ENCODE peak calls at places on chromosomes 11 and 22, in four cellular contexts. J is BJ, K is GM13977, Z is fibroblast of lung. A is an unnamed sample.

GRCh38 chr11:129658558-129658882 is 157.1 kb upstream of the TMEM45B start:
- DNase-seq in Z (no peak), J (no peak), K (no peak), A (no peak)

GRCh38 chr11:12223771-12224536 is 113.6 kb downstream of the MICAL2 start:
- DNase-seq in Z (peak), K (no peak), J (no peak), A (no peak)

GRCh38 chr11:84384637-84385227 is 1098.6 kb upstream of the CCDC90B start:
- DNase-seq in Z (peak), K (peak), J (no peak), A (peak)

GRCh38 chr11:70048279-70049024 is 29.7 kb upstream of the ANO1 start:
- DNase-seq in K (no peak), Z (no peak), J (no peak), A (no peak)

GRCh38 chr11:128900468-128900867 is 9.3 kb downstream of the KCNJ5 start:
- DNase-seq in Z (no peak), K (no peak), J (no peak), A (no peak)

GRCh38 chr11:45017329-45017728 is 66.6 kb upstream of the TP53I11 start:
- DNase-seq in K (no peak), J (no peak), Z (no peak), A (no peak)

GRCh38 chr11:22491826-22492225 is 133.8 kb downstream of the FANCF start:
- DNase-seq in Z (no peak), K (no peak), J (peak), A (no peak)

GRCh38 chr11:90349741-90350140 is 126.9 kb upstream of the CHORDC1 start:
- DNase-seq in Z (no peak), K (no peak), J (no peak), A (no peak)

GRCh38 chr11:130815074-130815802 is 101.0 kb downstream of the SNX19 start:
- DNase-seq in Z (no peak), K (no peak), J (no peak), A (no peak)

GRCh38 chr11:124233376-124233775 is 7.5 kb upstream of the OR8G1 start:
- DNase-seq in K (no peak), J (no peak), Z (peak), A (no peak)

GRCh38 chr11:44607324-44607962 is 42.0 kb downstream of the CD82 start:
- DNase-seq in K (no peak), J (no peak), Z (peak), A (peak)

GRCh38 chr11:107928767-107929507 is 689 bp downstream of the RAB39A start:
- DNase-seq in J (no peak), K (peak), Z (no peak), A (peak)

GRCh38 chr22:34976886-34977285 is 89.1 kb upstream of the ISX start:
- DNase-seq in J (no peak), Z (no peak), K (no peak), A (no peak)

GRCh38 chr11:30049214-30049613 is 32.4 kb upstream of the KCNA4 start:
- DNase-seq in Z (no peak), K (no peak), J (no peak), A (no peak)

GRCh38 chr11:78902771-78903507 is 328.3 kb upstream of the NARS2 start:
- DNase-seq in Z (no peak), J (no peak), K (no peak), A (no peak)

GRCh38 chr11:3984896-3985295 is 109.7 kb upstream of the RRM1 start:
- DNase-seq in Z (peak), K (no peak), J (no peak), A (peak)

GRCh38 chr11:74611369-74611861 is 19.0 kb downstream of the POLD3 start:
- DNase-seq in Z (peak), K (peak), J (peak), A (no peak)

GRCh38 chr11:23767576-23767975 is 729.3 kb upstream of the LUZP2 start:
- DNase-seq in Z (no peak), J (no peak), K (no peak), A (no peak)

GRCh38 chr11:2097356-2097997 is 41.7 kb downstream of the IGF2 start:
- DNase-seq in K (no peak), J (peak), Z (peak), A (no peak)

GRCh38 chr22:37075822-37076433 is 24.4 kb downstream of the KCTD17 start:
- DNase-seq in J (no peak), Z (no peak), K (no peak), A (no peak)

GRCh38 chr22:21055880-21056319 is 10.2 kb downstream of the LRRC74B start:
- DNase-seq in Z (no peak), J (no peak), K (no peak), A (no peak)

GRCh38 chr11:132158091-132158490 is 787.7 kb downstream of the NTM start:
- DNase-seq in J (no peak), K (no peak), Z (peak), A (peak)

GRCh38 chr11:60970369-60970774 is 1.1 kb upstream of the CD6 start:
- DNase-seq in Z (peak), K (peak), J (no peak), A (peak)

GRCh38 chr11:75420224-75421034 is 12.6 kb downstream of the KLHL35 start:
- DNase-seq in J (no peak), K (no peak), Z (no peak), A (no peak)

GRCh38 chr11:33747969-33748368 is 11.7 kb upstream of the CD59 start:
- DNase-seq in K (no peak), Z (peak), J (no peak), A (no peak)

DNA sequence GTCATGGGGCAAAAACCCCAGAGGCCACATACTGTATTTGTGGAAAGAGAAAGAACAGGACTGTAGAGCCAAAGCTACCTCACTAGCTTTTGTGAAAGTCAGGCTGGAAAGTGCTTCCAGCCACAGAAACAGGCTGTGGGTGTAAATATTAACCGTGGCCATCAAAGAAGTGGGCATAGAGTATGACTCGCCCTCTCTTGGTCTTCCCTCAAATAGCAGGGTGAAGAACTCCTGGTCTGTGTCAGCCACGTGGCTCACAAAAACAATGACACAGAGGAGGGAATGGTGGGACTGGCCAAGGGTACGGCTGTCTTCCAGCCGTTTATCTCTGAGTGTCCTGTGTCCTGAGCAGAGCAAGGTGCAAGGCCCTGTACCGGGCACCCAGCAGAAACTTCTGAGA is 37.6 kb upstream of the UBASH3B start:
- DNase-seq in K (no peak), Z (no peak), J (no peak), A (no peak)
- TF ChIP-seq CTCF in K (no peak), Z (no peak), J (no peak), A (no peak)

DNA sequence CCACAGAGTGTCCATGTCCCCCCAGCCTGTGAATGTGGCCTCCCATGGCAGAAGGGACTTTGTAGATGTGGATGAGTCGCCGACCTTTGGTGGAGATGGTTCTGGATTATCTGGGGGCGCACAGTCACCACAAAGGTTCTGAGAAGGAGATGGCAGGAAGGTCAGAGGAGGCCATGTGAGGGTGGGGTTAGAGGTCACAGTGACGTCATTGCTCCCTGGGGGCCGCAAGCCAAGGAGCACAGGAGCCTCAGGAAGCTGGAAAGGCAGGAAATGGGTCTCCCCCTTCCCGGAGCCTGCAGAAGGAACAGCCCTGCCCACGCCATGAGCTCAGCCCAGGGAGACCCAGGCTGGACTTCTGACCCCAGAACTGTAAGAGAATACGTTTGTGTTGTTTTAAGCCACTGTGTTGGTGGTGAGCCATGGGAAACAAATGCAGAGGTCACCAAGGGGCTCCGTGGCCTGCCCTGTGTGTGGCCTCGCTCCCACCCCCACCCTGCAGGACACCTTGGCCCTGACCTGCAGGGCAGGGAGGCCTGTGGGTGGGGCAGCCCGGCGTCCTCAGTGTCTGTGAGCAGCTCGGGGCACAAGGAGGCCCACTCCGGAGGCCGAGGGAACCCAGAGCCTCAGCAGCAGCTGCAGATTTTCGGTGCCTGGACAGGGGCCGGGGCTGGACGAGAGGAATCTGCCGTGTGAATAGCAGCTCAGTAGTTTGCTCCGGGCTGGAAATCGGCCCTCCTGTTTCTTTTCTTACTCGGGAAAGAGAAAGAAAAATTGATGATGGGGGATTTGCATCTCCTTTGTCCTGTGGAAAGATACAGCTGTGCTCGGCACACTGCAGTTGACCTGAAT is 32.1 kb downstream of the GRAMD4 start:
- DNase-seq in K (no peak), Z (peak), J (no peak), A (peak)
- TF ChIP-seq CTCF in K (no peak), Z (peak), J (no peak), A (no peak)

GRCh38 chr22:42792909-42793847 is 63.9 kb downstream of the ARFGAP3 start:
- DNase-seq in J (no peak), Z (no peak), K (no peak), A (no peak)

GRCh38 chr22:42796081-42796480 is 61.0 kb downstream of the ARFGAP3 start:
- DNase-seq in K (no peak), J (no peak), Z (no peak), A (no peak)

GRCh38 chr22:42797021-42797420 is 60.1 kb downstream of the ARFGAP3 start:
- DNase-seq in K (no peak), J (no peak), Z (no peak), A (no peak)

GRCh38 chr22:42793848-42794405 is 63.1 kb downstream of the ARFGAP3 start:
- DNase-seq in Z (no peak), J (no peak), K (no peak), A (no peak)

GRCh38 chr22:42794551-42795510 is 62.2 kb downstream of the ARFGAP3 start:
- DNase-seq in J (no peak), K (no peak), Z (no peak), A (no peak)
- TF ChIP-seq CTCF in J (peak), K (peak), Z (peak), A (no peak)

GRCh38 chr11:126968915-126969314 is 31.7 kb downstream of the KIRREL3 start:
- DNase-seq in K (no peak), J (no peak), Z (no peak), A (peak)
- TF ChIP-seq CTCF in K (no peak), J (no peak), Z (no peak), A (no peak)

GRCh38 chr11:106088896-106089295 is 11.4 kb downstream of the AASDHPPT start:
- DNase-seq in Z (no peak), K (no peak), J (no peak), A (no peak)

GRCh38 chr11:106086135-106086534 is 8.7 kb downstream of the AASDHPPT start:
- DNase-seq in J (no peak), Z (peak), K (no peak), A (no peak)

GRCh38 chr11:106091480-106092123 is 14.1 kb downstream of the AASDHPPT start:
- DNase-seq in K (peak), Z (peak), J (no peak), A (peak)

GRCh38 chr11:106086850-106087249 is 9.4 kb downstream of the AASDHPPT start:
- DNase-seq in J (no peak), K (no peak), Z (peak), A (no peak)

GRCh38 chr11:106087815-106088435 is 10.5 kb downstream of the AASDHPPT start:
- DNase-seq in J (no peak), Z (peak), K (no peak), A (peak)
- TF ChIP-seq CTCF in J (peak), Z (peak), K (peak), A (peak)

GRCh38 chr11:117479372-117479771 is 151.7 kb downstream of the CEP164 start:
- DNase-seq in Z (no peak), K (peak), J (no peak), A (peak)
- TF ChIP-seq CTCF in Z (no peak), K (peak), J (no peak), A (peak)

GRCh38 chr11:27453701-27454100 is 18.9 kb downstream of the LGR4 start:
- DNase-seq in Z (no peak), J (no peak), K (no peak), A (no peak)
- TF ChIP-seq CTCF in Z (no peak), J (no peak), K (no peak), A (no peak)

A was measured in activated CD8-positive, alpha-beta T cell treated with anti-CD3 and anti-CD28 coated beads for 36 hours.